ENCODE peak calls at places on chromosome 9, in seven cellular contexts. U is ovary, M is transverse colon, X is stomach, W is suprapubic skin, Y is tibial nerve, L is HepG2. G is an unnamed sample. For H3K27me3, the result is how much of the 10 kb centered on the place peaks cover.

GRCh38 chr9:111588846-111589245 is 10.6 kb downstream of the PTGR1 start:
- DNase-seq in L (no peak), X (no peak), U (no peak), W (no peak), M (no peak), Y (no peak), G (no peak)

GRCh38 chr9:137986268-137987099 is 108.9 kb downstream of the CACNA1B start:
- DNase-seq in W (peak), M (no peak), X (no peak), Y (no peak), U (no peak), L (no peak), G (no peak)

GRCh38 chr9:129836342-129837007 is 1.2 kb downstream of the USP20 start:
- DNase-seq in X (no peak), Y (no peak), M (peak), W (no peak), U (no peak), L (no peak), G (no peak)

GRCh38 chr9:96884443-96884842 is 30.1 kb upstream of the ZNF782 start:
- DNase-seq in L (peak), U (no peak), W (no peak), M (peak), Y (no peak), X (peak), G (no peak)

GRCh38 chr9:124541824-124542223 is 34.6 kb upstream of the NR5A1 start:
- DNase-seq in M (no peak), X (no peak), U (no peak), Y (no peak), L (no peak), W (no peak), G (no peak)

GRCh38 chr9:15238646-15239045 is 68.4 kb downstream of the TTC39B start:
- DNase-seq in U (no peak), L (no peak), X (no peak), M (no peak), W (no peak), Y (no peak), G (no peak)

GRCh38 chr9:27086818-27087680 is 22.0 kb upstream of the TEK start:
- DNase-seq in L (no peak), Y (no peak), U (no peak), W (no peak), X (no peak), M (no peak), G (no peak)

GRCh38 chr9:77857513-77858298 is 173.9 kb downstream of the GNAQ start:
- DNase-seq in X (no peak), L (no peak), M (no peak), U (no peak), W (no peak), Y (no peak), G (no peak)

GRCh38 chr9:138066049-138066448 is 188.5 kb downstream of the CACNA1B start:
- DNase-seq in X (no peak), U (no peak), Y (no peak), W (peak), M (no peak), L (no peak), G (no peak)

GRCh38 chr9:2764371-2764770 is 47.1 kb downstream of the KCNV2 start:
- DNase-seq in Y (no peak), L (no peak), X (no peak), W (no peak), U (no peak), M (no peak), G (no peak)

GRCh38 chr9:74281674-74282073 is 215.5 kb upstream of the RORB start:
- DNase-seq in W (no peak), M (no peak), Y (no peak), L (peak), U (no peak), X (no peak), G (no peak)

GRCh38 chr9:74282526-74283253 is 214.4 kb upstream of the RORB start:
- DNase-seq in M (no peak), Y (no peak), L (no peak), U (no peak), X (no peak), W (no peak), G (no peak)

GRCh38 chr9:74275872-74276508 is 221.1 kb upstream of the RORB start:
- DNase-seq in Y (no peak), L (no peak), X (no peak), U (no peak), W (no peak), M (no peak), G (no peak)

GRCh38 chr9:74277532-74277931 is 219.6 kb upstream of the RORB start:
- DNase-seq in M (no peak), Y (no peak), L (no peak), W (no peak), U (no peak), X (no peak), G (no peak)
- TF ChIP-seq CTCF in M (no peak), Y (no peak), L (no peak), W (no peak), U (no peak), X (no peak), G (no peak)

GRCh38 chr9:134063088-134063875 is 4.5 kb downstream of the BRD3 start:
- DNase-seq in Y (no peak), M (no peak), U (peak), L (no peak), W (peak), X (peak), G (peak)
- TF ChIP-seq EP300 in Y (peak), M (no peak), U (no peak), L (no peak), W (no peak), X (no peak), G (no peak)

GRCh38 chr9:28453918-28454317 is 880.6 kb upstream of the C9orf72 start:
- DNase-seq in L (no peak), Y (no peak), U (no peak), X (no peak), W (no peak), M (no peak), G (no peak)
- H3K27me3 ChIP-seq in L (under half), Y (under half), U (under half), X (under half), W (under half), M (under half), G (under half)

GRCh38 chr9:107868166-107868565 is 378.6 kb upstream of the KLF4 start:
- DNase-seq in U (no peak), L (no peak), M (no peak), W (no peak), X (no peak), Y (no peak), G (no peak)
- TF ChIP-seq CTCF in U (no peak), L (no peak), M (no peak), W (no peak), X (no peak), Y (no peak), G (no peak)

GRCh38 chr9:127968717-127969383 is 11.9 kb downstream of the EEIG1 start:
- DNase-seq in U (peak), M (peak), X (peak), Y (peak), L (no peak), W (no peak), G (peak)

GRCh38 chr9:127971357-127972315 is 9.2 kb downstream of the EEIG1 start:
- DNase-seq in L (no peak), W (no peak), M (no peak), X (no peak), U (peak), Y (no peak), G (peak)

GRCh38 chr9:127968046-127968445 is 12.7 kb downstream of the EEIG1 start:
- DNase-seq in M (peak), X (peak), Y (no peak), L (no peak), W (no peak), U (peak), G (peak)

GRCh38 chr9:127972316-127972871 is 8.4 kb downstream of the EEIG1 start:
- DNase-seq in Y (no peak), U (peak), X (no peak), L (no peak), W (no peak), M (no peak), G (peak)

DNA sequence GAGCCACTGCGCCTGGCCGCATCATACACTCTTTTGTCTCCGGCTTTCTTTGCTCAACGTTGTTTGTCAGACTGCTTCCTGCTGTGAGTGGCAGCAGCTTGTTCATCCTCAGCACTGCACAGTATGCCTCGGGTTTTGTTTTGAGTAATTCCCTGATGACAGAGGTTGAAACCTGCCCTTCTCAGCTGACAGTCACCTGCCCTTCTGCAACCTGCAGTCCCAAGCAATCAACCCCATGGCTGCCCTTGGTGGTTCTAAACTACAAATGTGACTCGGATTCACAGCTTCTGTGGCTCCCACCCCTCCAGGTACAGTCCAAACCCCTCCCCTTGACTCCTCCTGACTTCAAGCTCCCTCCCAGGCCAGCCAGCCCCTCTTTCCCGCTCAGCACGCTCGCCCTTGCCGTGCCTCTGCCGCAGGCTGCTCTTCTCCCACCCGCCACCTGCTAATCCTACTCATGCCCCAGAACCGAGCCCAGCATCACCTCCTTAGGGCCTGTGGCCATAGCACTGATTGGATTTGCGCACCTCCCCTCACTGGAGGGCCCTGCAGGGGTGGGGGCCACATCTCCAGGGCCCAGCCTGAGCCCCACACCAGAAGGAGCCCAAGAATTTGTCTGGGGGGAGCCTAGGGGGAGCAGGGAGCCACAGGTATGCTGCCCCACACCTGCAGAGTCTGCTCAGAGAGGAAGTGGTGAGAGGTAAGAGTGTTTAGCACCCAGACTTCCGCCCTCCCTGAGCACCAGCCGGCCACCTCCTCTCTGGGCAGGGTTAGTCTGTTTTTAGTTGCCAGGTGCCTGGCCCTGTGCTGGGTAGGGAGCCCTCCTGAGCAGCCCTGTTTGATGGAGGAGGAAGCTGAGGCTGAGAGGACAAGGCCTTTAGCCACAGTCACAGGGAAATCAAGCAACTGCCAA is 10.1 kb downstream of the EEIG1 start:
- DNase-seq in L (no peak), Y (no peak), W (no peak), M (peak), X (no peak), U (peak), G (peak)
- TF ChIP-seq EP300 in L (no peak), Y (no peak), W (no peak), M (no peak), X (no peak), U (no peak), G (no peak)

GRCh38 chr9:135986605-135987004 is 25.4 kb upstream of the UBAC1 start:
- DNase-seq in Y (no peak), L (no peak), U (no peak), W (no peak), X (no peak), M (no peak), G (no peak)

GRCh38 chr9:135982499-135983264 is 21.5 kb upstream of the UBAC1 start:
- DNase-seq in Y (no peak), M (no peak), U (no peak), X (no peak), W (no peak), L (no peak), G (no peak)

GRCh38 chr9:135985889-135986288 is 24.7 kb upstream of the UBAC1 start:
- DNase-seq in X (no peak), M (no peak), U (no peak), Y (no peak), W (no peak), L (no peak), G (no peak)

GRCh38 chr9:135985459-135985774 is 24.2 kb upstream of the UBAC1 start:
- DNase-seq in W (no peak), M (no peak), X (no peak), L (no peak), Y (no peak), U (no peak), G (no peak)

DNA sequence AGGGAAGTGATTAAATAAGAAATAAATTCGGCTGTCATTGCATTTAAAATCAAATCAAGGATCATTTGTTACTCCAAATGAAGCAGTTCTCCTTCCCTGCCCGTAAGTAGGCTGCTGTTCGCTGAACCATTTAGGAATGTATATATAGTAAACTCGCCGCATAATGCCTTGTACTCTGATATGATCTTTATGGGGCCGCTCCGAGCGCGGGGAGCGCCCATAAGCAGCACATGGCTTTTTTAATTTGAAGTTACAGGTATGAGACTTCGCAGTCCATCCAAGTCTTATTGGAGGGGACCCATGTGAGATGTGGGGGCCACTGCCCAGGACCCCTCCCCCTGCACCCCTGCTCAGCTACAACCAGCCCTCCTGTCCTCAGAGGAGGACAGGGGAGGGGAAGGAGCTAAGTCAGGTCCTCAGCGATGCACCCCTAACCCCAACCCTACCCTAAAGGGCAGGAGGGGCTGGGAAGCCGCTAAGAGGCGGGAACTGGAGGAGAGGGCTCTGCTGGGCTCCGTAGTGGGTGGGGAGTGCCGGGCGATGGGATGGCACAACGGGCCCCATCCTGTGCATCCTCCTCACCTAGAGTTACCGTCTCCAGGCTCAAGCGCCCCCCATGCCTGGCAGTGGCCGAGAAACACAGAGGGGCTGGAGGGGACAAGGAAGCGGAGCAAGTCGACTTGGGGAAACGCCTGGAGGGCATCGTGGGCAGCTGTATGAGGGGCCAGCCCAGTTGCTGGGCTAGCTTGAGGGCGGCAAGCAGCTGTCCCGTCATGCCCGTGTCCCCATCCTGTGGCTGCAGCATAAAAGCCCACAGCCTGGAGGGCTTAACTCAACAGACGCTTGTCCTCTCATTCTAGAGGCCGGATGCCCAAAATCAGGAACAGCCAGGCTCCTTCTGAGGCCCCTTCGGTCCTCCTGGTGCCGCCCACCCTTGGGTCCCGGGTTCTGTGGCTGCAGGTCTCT is 22.9 kb upstream of the UBAC1 start:
- DNase-seq in W (no peak), L (no peak), Y (no peak), M (no peak), U (no peak), X (no peak), G (no peak)
- H3K27me3 ChIP-seq in W (half or more), L (under half), Y (under half), M (under half), U (under half), X (under half), G (half or more)